ENCODE peak calls at places on chromosomes 13 and 19, in four cellular contexts. One of them, this sample, is unnamed.

GRCh38 chr19:4971424-4971793 is 2.5 kb downstream of the KDM4B start:
- DNase-seq in uterus: no peak
- DNase-seq in Peyer's patch: no peak
- DNase-seq in heart left ventricle: no peak
- DNase-seq in this sample: peak

GRCh38 chr13:106109391-106109791 is 426.1 kb downstream of the EFNB2 start:
- DNase-seq in uterus: no peak
- DNase-seq in Peyer's patch: no peak
- DNase-seq in heart left ventricle: no peak
- DNase-seq in this sample: no peak

GRCh38 chr19:1057185-1057857 is 9.6 kb upstream of the ARHGAP45 start:
- DNase-seq in uterus: no peak
- DNase-seq in Peyer's patch: no peak
- DNase-seq in heart left ventricle: no peak
- DNase-seq in this sample: no peak

GRCh38 chr19:30112171-30112570 is 170.1 kb downstream of the URI1 start:
- DNase-seq in uterus: no peak
- DNase-seq in Peyer's patch: no peak
- DNase-seq in heart left ventricle: peak
- DNase-seq in this sample: no peak

GRCh38 chr13:94673841-94674240 is 38.5 kb downstream of the SOX21 start:
- DNase-seq in uterus: no peak
- DNase-seq in Peyer's patch: no peak
- DNase-seq in heart left ventricle: no peak
- DNase-seq in this sample: no peak

GRCh38 chr13:74248477-74248876 is 114.3 kb upstream of the KLF12 start:
- DNase-seq in uterus: no peak
- DNase-seq in Peyer's patch: no peak
- DNase-seq in heart left ventricle: no peak
- DNase-seq in this sample: no peak

GRCh38 chr19:1223018-1223855 is 14.6 kb downstream of the CBARP start:
- DNase-seq in uterus: no peak
- DNase-seq in Peyer's patch: no peak
- DNase-seq in heart left ventricle: no peak
- DNase-seq in this sample: no peak

GRCh38 chr13:28718186-28718537 is 608 bp downstream of the SLC46A3 start:
- DNase-seq in uterus: no peak
- DNase-seq in Peyer's patch: no peak
- DNase-seq in heart left ventricle: no peak
- DNase-seq in this sample: no peak

GRCh38 chr13:98083507-98083906 is 59.4 kb upstream of the FARP1 start:
- DNase-seq in uterus: no peak
- DNase-seq in Peyer's patch: no peak
- DNase-seq in heart left ventricle: no peak
- DNase-seq in this sample: no peak

GRCh38 chr13:27461940-27462584 is 11.7 kb upstream of the MTIF3 start:
- DNase-seq in uterus: no peak
- DNase-seq in Peyer's patch: no peak
- DNase-seq in heart left ventricle: no peak
- DNase-seq in this sample: no peak

GRCh38 chr13:42486711-42487198 is 87.2 kb upstream of the TNFSF11 start:
- DNase-seq in uterus: no peak
- DNase-seq in Peyer's patch: no peak
- DNase-seq in heart left ventricle: no peak
- DNase-seq in this sample: no peak

GRCh38 chr19:52138614-52139290 is 986 bp downstream of the ZNF616 start:
- DNase-seq in uterus: peak
- DNase-seq in Peyer's patch: peak
- DNase-seq in heart left ventricle: no peak
- DNase-seq in this sample: peak

GRCh38 chr19:51626675-51627074 is 3.5 kb downstream of the SIGLEC5 start:
- DNase-seq in uterus: no peak
- DNase-seq in Peyer's patch: no peak
- DNase-seq in heart left ventricle: no peak
- DNase-seq in this sample: no peak

GRCh38 chr13:114039471-114040141 is 65.7 kb upstream of the C13orf46 start:
- DNase-seq in uterus: no peak
- DNase-seq in Peyer's patch: no peak
- DNase-seq in heart left ventricle: no peak
- DNase-seq in this sample: no peak

GRCh38 chr19:15304140-15304705 is 28.1 kb downstream of the BRD4 start:
- DNase-seq in uterus: no peak
- DNase-seq in Peyer's patch: no peak
- DNase-seq in heart left ventricle: no peak
- DNase-seq in this sample: no peak

GRCh38 chr13:71801165-71801564 is 65.8 kb downstream of the DACH1 start:
- DNase-seq in uterus: no peak
- DNase-seq in Peyer's patch: no peak
- DNase-seq in heart left ventricle: no peak
- DNase-seq in this sample: no peak

GRCh38 chr19:55468054-55468393 is 3.5 kb upstream of the C19orf85 start:
- DNase-seq in uterus: no peak
- DNase-seq in Peyer's patch: no peak
- DNase-seq in heart left ventricle: no peak
- DNase-seq in this sample: no peak

GRCh38 chr19:634975-635652 is 1.8 kb upstream of the POLRMT start:
- DNase-seq in uterus: no peak
- DNase-seq in Peyer's patch: no peak
- DNase-seq in heart left ventricle: no peak
- DNase-seq in this sample: no peak

GRCh38 chr13:49098771-49099512 is 121.2 kb upstream of the MLNR start:
- DNase-seq in uterus: no peak
- DNase-seq in Peyer's patch: no peak
- DNase-seq in heart left ventricle: no peak
- DNase-seq in this sample: no peak

GRCh38 chr13:71869274-71869673 is 2.3 kb upstream of the DACH1 start:
- DNase-seq in uterus: no peak
- DNase-seq in Peyer's patch: no peak
- DNase-seq in heart left ventricle: no peak
- DNase-seq in this sample: no peak

GRCh38 chr19:4456843-4457653 is 546 bp downstream of the UBXN6 start:
- DNase-seq in uterus: peak
- DNase-seq in Peyer's patch: peak
- DNase-seq in heart left ventricle: no peak
- DNase-seq in this sample: peak

DNA sequence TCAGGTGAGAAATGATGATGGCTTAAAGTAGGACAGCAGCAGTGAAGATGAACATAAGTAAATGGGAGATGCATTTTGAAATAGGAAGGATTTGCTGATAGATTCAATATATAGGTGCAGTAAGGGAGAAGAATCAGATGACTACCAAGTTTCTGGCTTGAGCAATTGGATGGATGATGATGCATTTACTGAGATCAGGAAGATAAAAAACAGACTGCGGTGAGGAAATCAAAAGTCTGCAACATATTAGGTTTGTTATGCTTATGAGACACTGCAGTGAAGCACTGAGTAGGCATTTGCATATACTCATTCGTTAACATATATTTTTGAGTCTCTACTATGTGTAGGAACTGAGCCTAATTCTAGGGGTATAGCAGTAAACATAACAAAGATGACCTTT is 184.2 kb downstream of the LACC1 start:
- DNase-seq in uterus: no peak
- DNase-seq in Peyer's patch: no peak
- DNase-seq in heart left ventricle: no peak
- DNase-seq in this sample: no peak
- TF ChIP-seq POLR2A in uterus: no peak
- TF ChIP-seq POLR2A in Peyer's patch: no peak
- TF ChIP-seq POLR2A in heart left ventricle: no peak
- TF ChIP-seq POLR2A in this sample: no peak

GRCh38 chr19:43524922-43525835 is 1.8 kb downstream of the ETHE1 start:
- DNase-seq in uterus: peak
- DNase-seq in Peyer's patch: peak
- DNase-seq in heart left ventricle: peak
- DNase-seq in this sample: peak
- TF ChIP-seq POLR2A in uterus: no peak
- TF ChIP-seq POLR2A in Peyer's patch: peak
- TF ChIP-seq POLR2A in heart left ventricle: no peak
- TF ChIP-seq POLR2A in this sample: no peak

DNA sequence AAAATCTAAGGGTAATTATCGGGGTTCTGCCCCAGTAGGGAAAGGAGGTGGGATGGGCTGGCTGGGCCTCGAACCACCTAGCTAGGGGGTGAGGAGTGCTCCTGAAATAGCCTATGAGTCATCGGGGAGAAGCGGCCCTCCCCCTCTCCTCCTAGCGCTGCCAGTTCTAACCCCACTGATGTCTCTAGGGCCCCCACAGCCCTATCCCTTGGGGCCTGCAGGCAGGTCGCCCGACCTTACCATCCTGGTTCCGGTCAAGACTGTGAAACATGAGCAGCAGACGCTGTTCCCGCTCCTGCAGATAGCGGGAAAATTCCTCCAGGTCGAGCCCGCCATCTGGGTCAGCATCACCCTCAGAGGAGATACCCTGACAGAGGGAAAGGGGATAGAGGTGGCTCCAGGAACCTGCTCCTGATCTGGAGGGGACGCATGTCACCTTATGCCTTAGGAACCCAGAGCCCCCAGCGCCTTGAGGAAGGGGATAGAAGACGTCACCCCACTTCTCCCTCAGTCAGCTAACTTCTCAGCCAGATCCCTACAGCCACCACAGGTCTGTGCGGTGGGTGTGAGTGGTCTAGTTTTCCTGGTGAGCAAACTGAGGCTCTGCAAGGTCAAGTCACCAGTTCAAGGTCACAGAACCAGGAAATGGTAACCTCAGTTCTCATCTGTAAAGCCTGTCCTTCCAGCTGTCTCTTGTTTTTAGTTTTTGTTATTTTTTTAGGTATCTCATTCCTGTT is 1.5 kb downstream of the SLC25A23 start:
- DNase-seq in uterus: no peak
- DNase-seq in Peyer's patch: no peak
- DNase-seq in heart left ventricle: no peak
- DNase-seq in this sample: no peak
- TF ChIP-seq POLR2A in uterus: no peak
- TF ChIP-seq POLR2A in Peyer's patch: no peak
- TF ChIP-seq POLR2A in heart left ventricle: no peak
- TF ChIP-seq POLR2A in this sample: no peak

DNA sequence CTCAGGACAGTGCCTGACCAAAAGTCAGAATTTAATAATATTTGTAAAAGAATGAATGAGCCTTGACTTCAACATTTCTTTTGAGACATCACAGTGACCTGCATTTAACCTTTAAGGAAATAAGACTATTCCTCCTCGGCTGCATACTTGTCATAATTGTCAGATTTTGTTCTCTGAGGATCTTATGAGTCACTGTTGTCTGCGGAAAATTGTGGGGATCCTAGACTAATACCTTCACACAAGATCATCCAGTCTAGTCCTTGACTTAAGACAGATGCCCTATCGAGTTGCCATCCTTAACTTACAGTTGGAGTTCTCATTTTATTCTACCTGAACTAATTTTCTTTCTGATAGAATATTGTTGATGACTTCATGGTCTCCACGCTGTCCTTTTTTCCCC is 198.4 kb downstream of the DLEU7 start:
- DNase-seq in uterus: no peak
- DNase-seq in Peyer's patch: no peak
- DNase-seq in heart left ventricle: no peak
- DNase-seq in this sample: no peak
- TF ChIP-seq POLR2A in uterus: no peak
- TF ChIP-seq POLR2A in Peyer's patch: no peak
- TF ChIP-seq POLR2A in heart left ventricle: no peak
- TF ChIP-seq POLR2A in this sample: no peak

GRCh38 chr19:40141546-40141945 is 49.7 kb upstream of the MAP3K10 start:
- DNase-seq in uterus: no peak
- DNase-seq in Peyer's patch: no peak
- DNase-seq in heart left ventricle: no peak
- DNase-seq in this sample: peak

GRCh38 chr19:40144151-40144550 is 47.1 kb upstream of the MAP3K10 start:
- DNase-seq in uterus: no peak
- DNase-seq in Peyer's patch: no peak
- DNase-seq in heart left ventricle: no peak
- DNase-seq in this sample: no peak

GRCh38 chr19:40136818-40137217 is 46.1 kb upstream of the ZNF780A start:
- DNase-seq in uterus: no peak
- DNase-seq in Peyer's patch: no peak
- DNase-seq in heart left ventricle: no peak
- DNase-seq in this sample: no peak

GRCh38 chr19:40143612-40144011 is 47.6 kb upstream of the MAP3K10 start:
- DNase-seq in uterus: no peak
- DNase-seq in Peyer's patch: peak
- DNase-seq in heart left ventricle: no peak
- DNase-seq in this sample: no peak

GRCh38 chr19:40139533-40140287 is 49.0 kb upstream of the ZNF780A start:
- DNase-seq in uterus: no peak
- DNase-seq in Peyer's patch: no peak
- DNase-seq in heart left ventricle: no peak
- DNase-seq in this sample: no peak
- TF ChIP-seq POLR2A in uterus: no peak
- TF ChIP-seq POLR2A in Peyer's patch: no peak
- TF ChIP-seq POLR2A in heart left ventricle: no peak
- TF ChIP-seq POLR2A in this sample: no peak

GRCh38 chr19:19385131-19385899 is 20.2 kb upstream of the GATAD2A start:
- DNase-seq in uterus: peak
- DNase-seq in Peyer's patch: peak
- DNase-seq in heart left ventricle: peak
- DNase-seq in this sample: peak
- TF ChIP-seq POLR2A in uterus: peak
- TF ChIP-seq POLR2A in Peyer's patch: peak
- TF ChIP-seq POLR2A in heart left ventricle: peak
- TF ChIP-seq POLR2A in this sample: peak

GRCh38 chr19:37332839-37333238 is 38.1 kb upstream of the ZNF527 start:
- DNase-seq in uterus: no peak
- DNase-seq in Peyer's patch: no peak
- DNase-seq in heart left ventricle: no peak
- DNase-seq in this sample: no peak

GRCh38 chr19:37329686-37330085 is 41.2 kb upstream of the ZNF527 start:
- DNase-seq in uterus: no peak
- DNase-seq in Peyer's patch: no peak
- DNase-seq in heart left ventricle: no peak
- DNase-seq in this sample: no peak

GRCh38 chr19:37333457-37333856 is 37.4 kb upstream of the ZNF527 start:
- DNase-seq in uterus: no peak
- DNase-seq in Peyer's patch: no peak
- DNase-seq in heart left ventricle: no peak
- DNase-seq in this sample: no peak

DNA sequence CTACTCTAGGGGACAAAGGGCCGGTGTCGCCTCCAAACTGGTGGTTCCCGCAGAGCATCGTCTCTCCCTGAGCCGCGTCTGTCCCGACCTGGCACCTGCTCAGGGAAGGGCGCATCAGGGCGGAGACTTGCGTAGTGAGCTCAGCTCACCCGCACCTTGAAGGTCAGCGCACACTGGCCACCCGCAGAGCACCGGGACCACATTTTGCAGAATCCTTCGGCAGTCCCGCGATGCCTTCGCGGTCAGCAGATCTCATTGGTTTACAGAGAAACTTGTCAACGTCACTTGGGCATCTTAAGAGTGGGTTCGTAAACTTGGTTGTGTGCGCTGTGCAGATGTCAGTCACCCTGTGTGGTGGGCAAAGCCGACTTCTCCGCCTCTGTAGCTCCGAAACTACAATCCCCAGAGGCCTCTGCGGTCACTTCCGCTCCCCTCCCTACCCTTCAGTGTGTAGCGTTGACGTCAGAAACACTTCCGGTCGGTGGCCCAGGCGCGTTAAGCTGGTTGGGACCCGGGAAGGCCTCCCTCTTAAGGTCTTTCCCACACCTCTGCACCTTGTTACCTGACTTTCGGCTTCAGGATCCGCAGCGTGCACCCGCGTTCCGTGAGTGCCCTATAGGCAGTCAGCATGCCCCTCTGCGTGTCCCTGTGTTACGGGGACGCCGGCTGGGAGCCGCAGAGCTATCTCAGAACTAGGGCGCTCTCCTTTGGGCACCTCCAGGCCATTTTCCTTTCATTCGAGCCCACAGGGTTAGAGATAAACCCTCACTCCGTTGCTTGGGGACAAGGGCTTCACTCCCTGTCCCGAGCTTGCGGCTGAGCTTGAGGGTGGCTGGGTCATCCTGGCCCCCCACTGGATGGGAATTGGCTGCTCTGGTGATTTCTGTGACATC is 36.5 kb upstream of the ZNF527 start:
- DNase-seq in uterus: peak
- DNase-seq in Peyer's patch: peak
- DNase-seq in heart left ventricle: peak
- DNase-seq in this sample: peak
- TF ChIP-seq POLR2A in uterus: no peak
- TF ChIP-seq POLR2A in Peyer's patch: peak
- TF ChIP-seq POLR2A in heart left ventricle: peak
- TF ChIP-seq POLR2A in this sample: peak